ENCODE peak calls at places on chromosomes 4 and X, in four cellular contexts. O, Q, X and A are unnamed samples.

GRCh38 chr4:147596976-147597375 is 20.2 kb upstream of the TMEM184C start:
- DNase-seq in O (no peak), Q (peak), X (no peak), A (no peak)

GRCh38 chr4:37661643-37662221 is 24.4 kb downstream of the RELL1 start:
- DNase-seq in O (no peak), Q (no peak), X (no peak), A (no peak)

GRCh38 chrX:46547857-46548256 is 2.6 kb upstream of the ZNF674 start:
- DNase-seq in O (no peak), Q (no peak), X (no peak), A (no peak)

GRCh38 chr4:53508446-53508845 is 82.8 kb downstream of the LNX1 start:
- DNase-seq in O (no peak), Q (no peak), X (no peak), A (peak)

GRCh38 chr4:129162450-129162849 is 66.5 kb downstream of the C4orf33 start:
- DNase-seq in O (no peak), Q (no peak), X (no peak), A (no peak)

GRCh38 chr4:38759077-38759789 is 23.6 kb downstream of the TLR10 start:
- DNase-seq in O (peak), Q (peak), X (peak), A (peak)

GRCh38 chrX:21723097-21723496 is 34.8 kb downstream of the SMPX start:
- DNase-seq in O (no peak), Q (no peak), X (no peak), A (no peak)

GRCh38 chrX:15930585-15930984 is 76.0 kb upstream of the AP1S2 start:
- DNase-seq in O (no peak), Q (no peak), X (no peak), A (peak)

GRCh38 chr4:24923550-24923949 is 10.7 kb upstream of the CCDC149 start:
- DNase-seq in O (no peak), Q (no peak), X (no peak), A (no peak)

GRCh38 chrX:39527045-39527444 is 570.7 kb downstream of the BCOR start:
- DNase-seq in O (peak), Q (no peak), X (no peak), A (no peak)

GRCh38 chr4:121789960-121790829 is 10.9 kb upstream of the EXOSC9 start:
- DNase-seq in O (peak), Q (no peak), X (no peak), A (no peak)

GRCh38 chrX:115068896-115069295 is 51.5 kb upstream of the IL13RA2 start:
- DNase-seq in O (no peak), Q (no peak), X (no peak), A (no peak)

GRCh38 chrX:48956728-48957414 is 536 bp downstream of the OTUD5 start:
- DNase-seq in O (no peak), Q (peak), X (no peak), A (no peak)

GRCh38 chr4:173522160-173522873 is 7.7 kb downstream of the HAND2 start:
- DNase-seq in O (peak), Q (no peak), X (peak), A (no peak)

GRCh38 chr4:41294445-41295062 is 37.8 kb downstream of the UCHL1 start:
- DNase-seq in O (no peak), Q (no peak), X (no peak), A (peak)

GRCh38 chr4:16801356-16801755 is 97.1 kb downstream of the LDB2 start:
- DNase-seq in O (no peak), Q (no peak), X (no peak), A (no peak)

GRCh38 chrX:19007868-19008267 is 24.0 kb upstream of the PHKA2 start:
- DNase-seq in O (no peak), Q (no peak), X (no peak), A (no peak)

DNA sequence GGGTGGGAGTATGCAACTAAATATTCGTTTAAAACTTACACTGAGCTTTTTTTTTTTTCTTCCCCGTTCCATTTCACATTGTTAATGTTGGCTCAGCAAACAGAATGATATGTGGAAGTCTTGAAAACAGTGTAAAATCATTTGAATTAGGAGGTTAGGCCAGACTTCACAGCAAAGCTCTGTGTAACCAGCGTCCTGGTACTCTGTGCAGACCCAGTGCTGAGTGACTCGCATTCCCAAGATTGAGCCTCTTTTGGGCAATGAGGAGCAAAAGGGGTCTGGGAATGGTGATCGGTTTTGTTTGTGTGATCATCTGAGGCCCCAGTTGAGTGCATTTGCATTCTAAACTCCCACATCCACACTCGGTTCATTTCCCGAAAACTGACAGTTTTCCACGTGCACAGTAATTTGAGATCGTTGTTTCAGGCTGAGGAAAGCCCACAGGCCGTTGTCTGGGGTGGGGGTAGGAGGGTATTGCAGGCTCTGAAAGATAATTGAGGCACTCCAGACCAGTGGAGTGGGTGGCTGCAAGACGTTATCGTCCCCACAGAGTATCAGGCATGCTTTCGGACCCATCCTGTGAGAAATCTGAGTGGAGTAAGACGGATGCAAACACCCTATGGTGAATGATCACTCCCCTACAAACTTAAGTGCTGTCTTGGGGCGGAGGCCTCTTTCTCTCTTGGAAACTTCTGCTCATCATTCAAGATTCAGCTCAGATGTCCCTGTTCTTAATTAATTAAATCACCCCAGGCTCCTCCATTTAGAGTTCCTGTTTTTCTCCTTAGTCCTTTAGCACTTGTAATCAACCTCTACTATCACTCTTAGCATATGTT is 96.0 kb downstream of the AFF1 start:
- DNase-seq in O (no peak), Q (no peak), X (no peak), A (no peak)
- H3K4me3 ChIP-seq in O (no peak), Q (no peak), X (peak), A (no peak)

GRCh38 chr4:85177679-85178078 is 211.2 kb upstream of the WDFY3 start:
- DNase-seq in O (no peak), Q (no peak), X (no peak), A (no peak)
- H3K4me3 ChIP-seq in O (no peak), Q (no peak), X (no peak), A (no peak)

GRCh38 chr4:155322782-155323181 is 54.0 kb downstream of the MAP9 start:
- DNase-seq in O (no peak), Q (no peak), X (no peak), A (no peak)

GRCh38 chr4:155319506-155319905 is 57.3 kb downstream of the MAP9 start:
- DNase-seq in O (no peak), Q (no peak), X (no peak), A (no peak)
- H3K4me3 ChIP-seq in O (no peak), Q (no peak), X (no peak), A (no peak)

GRCh38 chrX:154373340-154374306 is 811 bp downstream of the FLNA start:
- DNase-seq in O (no peak), Q (peak), X (peak), A (peak)
- H3K4me3 ChIP-seq in O (peak), Q (peak), X (peak), A (peak)

DNA sequence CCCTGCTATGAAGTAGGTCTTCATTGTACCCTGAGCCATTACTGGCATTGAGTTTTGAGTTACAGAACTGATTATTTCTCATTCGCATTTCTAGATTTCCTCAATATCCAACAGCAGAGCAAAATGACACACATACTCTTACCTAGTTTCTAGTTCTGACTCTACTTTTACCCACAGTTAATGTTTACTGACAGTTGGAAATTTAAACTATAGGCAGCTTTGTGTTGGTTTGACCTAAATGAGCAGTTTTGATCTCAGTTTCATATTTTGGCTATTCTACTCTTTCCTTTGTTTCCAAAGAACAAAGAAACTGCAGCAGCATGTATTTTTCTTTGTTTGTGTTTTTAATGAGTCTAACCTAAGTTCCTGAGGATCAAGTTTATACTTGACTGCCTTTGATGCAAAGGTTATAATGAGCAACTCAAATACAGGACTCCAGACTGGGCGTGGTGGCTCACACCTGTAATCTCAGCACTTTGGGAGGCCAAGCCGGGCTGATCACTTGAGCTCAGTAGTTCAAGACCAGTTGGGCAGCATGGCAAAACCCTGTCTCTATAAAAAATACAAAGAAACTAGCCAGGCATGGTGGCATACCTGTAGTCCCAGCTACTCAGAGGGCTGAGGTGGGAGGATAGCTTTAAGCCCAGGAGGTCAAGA is 30.4 kb downstream of the TXK start:
- DNase-seq in O (no peak), Q (no peak), X (no peak), A (peak)
- H3K4me3 ChIP-seq in O (no peak), Q (no peak), X (no peak), A (no peak)

GRCh38 chr4:12966741-12967140 is 517.4 kb downstream of the RAB28 start:
- DNase-seq in O (no peak), Q (no peak), X (no peak), A (no peak)
- H3K4me3 ChIP-seq in O (no peak), Q (no peak), X (no peak), A (no peak)